ENCODE peak calls at places on chromosome 4, in six cellular contexts. N is pancreas; A is left ventricle myocardium inferior; B is CD4-positive, CD25-positive, alpha-beta regulatory T cell; S is cardiac muscle cell; V is transverse colon. H is an unnamed sample.

GRCh38 chr4:189202182-189202868 is 738.3 kb upstream of the FRG1 start:
- DNase-seq in N (peak; percentile 16), A (peak; percentile 66), B (no peak), S (peak; percentile 65), V (peak; percentile 24), H (no peak)

GRCh38 chr4:7852568-7853185 is 87.0 kb downstream of the AFAP1 start:
- DNase-seq in N (peak; percentile 54), A (no peak), B (no peak), S (no peak), V (no peak), H (no peak)

GRCh38 chr4:110533940-110534339 is 58.0 kb downstream of the ENPEP start:
- DNase-seq in N (no peak), A (no peak), B (no peak), S (no peak), V (no peak), H (no peak)

GRCh38 chr4:24890561-24890960 is 22.3 kb downstream of the CCDC149 start:
- DNase-seq in N (no peak), A (no peak), B (no peak), S (no peak), V (no peak), H (no peak)

GRCh38 chr4:2290974-2291704 is 29.2 kb upstream of the MXD4 start:
- DNase-seq in N (no peak), A (no peak), B (peak; percentile 80), S (no peak), V (peak; percentile 51), H (peak; percentile 81)

GRCh38 chr4:69823481-69824186 is 36.3 kb downstream of the SULT1E1 start:
- DNase-seq in N (peak; percentile 64), A (no peak), B (peak; percentile 53), S (no peak), V (peak; percentile 83), H (no peak)

GRCh38 chr4:4390046-4390445 is 3.1 kb downstream of the NSG1 start:
- DNase-seq in N (no peak), A (no peak), B (no peak), S (no peak), V (no peak), H (no peak)

GRCh38 chr4:185201983-185202962 is 1.5 kb downstream of the CFAP97 start:
- DNase-seq in N (no peak), A (no peak), B (peak; percentile 34), S (peak; percentile 33), V (no peak), H (peak; percentile 38)

GRCh38 chr4:184400375-184400870 is 73.9 kb downstream of the IRF2 start:
- DNase-seq in N (no peak), A (no peak), B (no peak), S (no peak), V (no peak), H (no peak)

GRCh38 chr4:71907782-71908181 is 123.9 kb upstream of the GC start:
- DNase-seq in N (no peak), A (no peak), B (no peak), S (no peak), V (peak; percentile 9), H (no peak)

GRCh38 chr4:5399790-5400421 is 308.5 kb downstream of the EVC2 start:
- DNase-seq in N (no peak), A (no peak), B (no peak), S (peak; percentile 65), V (no peak), H (no peak)

GRCh38 chr4:149164282-149164681 is 651.4 kb downstream of the IQCM start:
- DNase-seq in N (no peak), A (no peak), B (no peak), S (peak; percentile 4), V (no peak), H (no peak)

GRCh38 chr4:153045111-153045982 is 109.2 kb downstream of the FHDC1 start:
- DNase-seq in N (no peak), A (no peak), B (no peak), S (no peak), V (no peak), H (no peak)

GRCh38 chr4:186885289-186885688 is 161.6 kb upstream of the FAT1 start:
- DNase-seq in N (no peak), A (no peak), B (no peak), S (peak; percentile 19), V (no peak), H (no peak)

GRCh38 chr4:186889876-186890643 is 166.4 kb upstream of the FAT1 start:
- DNase-seq in N (no peak), A (no peak), B (no peak), S (no peak), V (no peak), H (no peak)

GRCh38 chr4:186891859-186892486 is 168.3 kb upstream of the FAT1 start:
- DNase-seq in N (peak; percentile 24), A (no peak), B (no peak), S (no peak), V (no peak), H (no peak)

GRCh38 chr4:186886759-186887158 is 163.1 kb upstream of the FAT1 start:
- DNase-seq in N (no peak), A (no peak), B (no peak), S (no peak), V (no peak), H (no peak)

DNA sequence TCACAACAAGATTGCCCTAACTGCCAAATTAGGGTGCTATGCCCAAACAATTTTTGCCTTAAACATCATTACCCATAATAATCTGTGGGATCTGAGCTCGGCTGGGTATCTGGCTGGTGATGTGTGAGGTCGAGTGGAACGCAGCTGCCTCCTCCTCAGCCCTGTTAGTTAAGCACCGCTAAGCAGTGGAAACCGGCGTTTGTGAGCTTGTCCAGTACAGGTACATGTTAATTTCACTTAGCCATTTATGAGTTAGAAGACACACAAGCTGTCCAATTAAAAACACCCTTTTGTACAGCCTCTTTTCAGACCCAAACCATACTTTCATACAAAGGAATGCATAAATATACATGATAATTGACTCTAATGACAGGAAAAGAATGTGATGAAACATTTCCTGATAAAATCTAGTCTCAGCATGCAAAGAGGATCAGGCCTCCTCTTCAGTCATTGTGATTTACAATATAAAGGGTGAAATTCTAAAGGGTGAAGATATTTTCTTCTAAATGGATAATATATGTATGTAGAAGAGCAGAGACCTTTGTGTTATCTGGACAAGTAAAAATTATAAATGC is 163.6 kb upstream of the FAT1 start:
- DNase-seq in N (no peak), A (no peak), B (no peak), S (peak; percentile 20), V (no peak), H (no peak)
- H3K4me3 ChIP-seq in N (no peak overlapping the region), A (no peak overlapping the region), B (no peak overlapping the region), S (no peak overlapping the region), V (no peak overlapping the region), H (no peak overlapping the region)

GRCh38 chr4:6709230-6710114 is at the start of gene MRFAP1L1:
- DNase-seq in N (peak; percentile 94), A (peak; percentile 98), B (peak; percentile 98), S (peak; percentile 99), V (peak; percentile 97), H (peak; percentile 95)
- H3K4me1 ChIP-seq in N (peaks cover 12% of the 10 kb centered on the region), A (peaks cover 60% of the 10 kb centered on the region), B (peaks cover 56% of the 10 kb centered on the region), S (peaks cover 13% of the 10 kb centered on the region), V (peaks cover 28% of the 10 kb centered on the region), H (peaks cover 31% of the 10 kb centered on the region)

DNA sequence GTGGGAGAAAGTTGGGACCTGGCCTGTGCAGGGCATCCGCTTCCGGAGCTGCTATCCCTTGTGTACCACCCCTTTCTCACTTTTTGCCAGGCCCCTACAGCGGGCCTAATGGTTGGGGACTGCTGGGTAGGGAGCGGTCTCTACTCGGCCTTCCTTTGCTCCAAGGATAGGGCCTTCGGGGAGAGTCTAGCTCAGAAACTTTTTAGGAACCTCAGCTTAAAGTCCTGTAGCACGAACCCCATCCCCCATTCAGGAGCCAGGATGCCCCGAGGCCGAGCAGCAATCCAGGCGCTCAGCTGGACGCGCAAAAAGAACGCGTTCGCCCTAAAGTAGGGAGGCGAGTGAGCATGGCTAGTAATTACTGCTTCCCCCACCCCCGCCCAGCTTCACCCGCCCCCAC is 9.7 kb downstream of the POU4F2 start:
- DNase-seq in N (no peak), A (no peak), B (no peak), S (no peak), V (no peak), H (no peak)
- H3K27me3 ChIP-seq in N (no peaks in the 10 kb centered on the region), A (peaks cover 100% of the 10 kb centered on the region), B (peaks cover 44% of the 10 kb centered on the region), S (peaks cover 100% of the 10 kb centered on the region), V (peaks cover 99% of the 10 kb centered on the region), H (peaks cover 25% of the 10 kb centered on the region)

DNA sequence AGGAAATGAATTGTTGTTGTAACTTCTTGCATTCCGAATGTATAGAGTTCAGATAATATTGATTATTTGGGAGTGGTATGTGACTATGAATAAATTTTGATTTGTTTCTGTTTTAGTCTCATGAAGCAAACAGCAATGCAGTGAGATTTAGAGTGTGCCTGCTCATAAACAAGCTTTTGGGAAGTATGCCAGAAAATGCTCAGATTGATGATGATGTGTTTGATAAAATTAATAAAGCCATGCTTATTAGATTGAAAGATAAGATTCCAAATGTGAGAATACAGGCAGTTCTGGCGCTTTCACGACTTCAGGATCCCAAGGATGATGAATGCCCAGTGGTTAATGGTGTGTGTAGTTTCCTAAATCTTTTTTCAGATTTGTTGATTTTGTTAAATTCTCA is 2.0 kb downstream of the NCAPG start:
- DNase-seq in N (no peak), A (no peak), B (no peak), S (no peak), V (no peak), H (no peak)
- H3K4me3 ChIP-seq in N (no peak overlapping the region), A (no peak overlapping the region), B (peak overlapping the region; percentile 84), S (peak overlapping the region; percentile 84), V (no peak overlapping the region), H (no peak overlapping the region)

H was measured in effector memory CD4-positive, alpha-beta T cell.